ENCODE peak calls at places on chromosomes 5 and 9, in ten cellular contexts. One of them, this sample, is unnamed.

GRCh38 chr9:13588151-13589043 is 308.9 kb upstream of the MPDZ start:
- DNase-seq in tibial artery: no peak
- DNase-seq in CD8-positive, alpha-beta T cell: no peak
- DNase-seq in cardiac muscle cell: peak; percentile 30
- DNase-seq in spleen: no peak
- DNase-seq in SK-N-SH: no peak
- DNase-seq in IMR-90: no peak
- DNase-seq in OCI-LY7: no peak
- DNase-seq in suprapubic skin: no peak
- DNase-seq in sigmoid colon: no peak
- DNase-seq in this sample: no peak

GRCh38 chr9:99000480-99001395 is 57.0 kb downstream of the COL15A1 start:
- DNase-seq in tibial artery: no peak
- DNase-seq in CD8-positive, alpha-beta T cell: peak; percentile 35
- DNase-seq in cardiac muscle cell: peak; percentile 88
- DNase-seq in spleen: no peak
- DNase-seq in SK-N-SH: peak; percentile 49
- DNase-seq in IMR-90: peak; percentile 85
- DNase-seq in OCI-LY7: peak; percentile 75
- DNase-seq in suprapubic skin: peak; percentile 77
- DNase-seq in sigmoid colon: no peak
- DNase-seq in this sample: peak; percentile 50

GRCh38 chr5:166338801-166339200 is 1952.6 kb upstream of the WWC1 start:
- DNase-seq in tibial artery: no peak
- DNase-seq in CD8-positive, alpha-beta T cell: no peak
- DNase-seq in cardiac muscle cell: peak; percentile 77
- DNase-seq in spleen: no peak
- DNase-seq in SK-N-SH: no peak
- DNase-seq in IMR-90: no peak
- DNase-seq in OCI-LY7: no peak
- DNase-seq in suprapubic skin: no peak
- DNase-seq in sigmoid colon: no peak
- DNase-seq in this sample: no peak

GRCh38 chr5:174293481-174293880 is 248.0 kb downstream of the NSG2 start:
- DNase-seq in tibial artery: no peak
- DNase-seq in CD8-positive, alpha-beta T cell: no peak
- DNase-seq in cardiac muscle cell: no peak
- DNase-seq in spleen: no peak
- DNase-seq in SK-N-SH: no peak
- DNase-seq in IMR-90: no peak
- DNase-seq in OCI-LY7: no peak
- DNase-seq in suprapubic skin: no peak
- DNase-seq in sigmoid colon: no peak
- DNase-seq in this sample: no peak

GRCh38 chr9:98687911-98688310 is 20.8 kb downstream of the GABBR2 start:
- DNase-seq in tibial artery: no peak
- DNase-seq in CD8-positive, alpha-beta T cell: no peak
- DNase-seq in cardiac muscle cell: no peak
- DNase-seq in spleen: no peak
- DNase-seq in SK-N-SH: no peak
- DNase-seq in IMR-90: peak; percentile 19
- DNase-seq in OCI-LY7: no peak
- DNase-seq in suprapubic skin: no peak
- DNase-seq in sigmoid colon: no peak
- DNase-seq in this sample: no peak

GRCh38 chr5:37847978-37848425 is 8.2 kb upstream of the GDNF start:
- DNase-seq in tibial artery: no peak
- DNase-seq in CD8-positive, alpha-beta T cell: no peak
- DNase-seq in cardiac muscle cell: peak; percentile 39
- DNase-seq in spleen: no peak
- DNase-seq in SK-N-SH: no peak
- DNase-seq in IMR-90: peak; percentile 77
- DNase-seq in OCI-LY7: no peak
- DNase-seq in suprapubic skin: no peak
- DNase-seq in sigmoid colon: no peak
- DNase-seq in this sample: no peak

GRCh38 chr5:139895647-139896046 is 100.0 kb downstream of the PSD2 start:
- DNase-seq in tibial artery: peak; percentile 16
- DNase-seq in CD8-positive, alpha-beta T cell: no peak
- DNase-seq in cardiac muscle cell: peak; percentile 34
- DNase-seq in spleen: no peak
- DNase-seq in SK-N-SH: no peak
- DNase-seq in IMR-90: no peak
- DNase-seq in OCI-LY7: no peak
- DNase-seq in suprapubic skin: no peak
- DNase-seq in sigmoid colon: peak; percentile 69
- DNase-seq in this sample: peak; percentile 38

GRCh38 chr9:136257381-136258298 is 12.0 kb upstream of the QSOX2 start:
- DNase-seq in tibial artery: no peak
- DNase-seq in CD8-positive, alpha-beta T cell: no peak
- DNase-seq in cardiac muscle cell: no peak
- DNase-seq in spleen: no peak
- DNase-seq in SK-N-SH: no peak
- DNase-seq in IMR-90: no peak
- DNase-seq in OCI-LY7: no peak
- DNase-seq in suprapubic skin: no peak
- DNase-seq in sigmoid colon: no peak
- DNase-seq in this sample: no peak

GRCh38 chr9:31347082-31347617 is 1037.3 kb upstream of the ACO1 start:
- DNase-seq in tibial artery: no peak
- DNase-seq in CD8-positive, alpha-beta T cell: no peak
- DNase-seq in cardiac muscle cell: peak; percentile 75
- DNase-seq in spleen: no peak
- DNase-seq in SK-N-SH: no peak
- DNase-seq in IMR-90: no peak
- DNase-seq in OCI-LY7: peak; percentile 85
- DNase-seq in suprapubic skin: no peak
- DNase-seq in sigmoid colon: no peak
- DNase-seq in this sample: no peak

GRCh38 chr5:112594060-112594850 is 143.4 kb upstream of the APC start:
- DNase-seq in tibial artery: no peak
- DNase-seq in CD8-positive, alpha-beta T cell: no peak
- DNase-seq in cardiac muscle cell: no peak
- DNase-seq in spleen: no peak
- DNase-seq in SK-N-SH: peak; percentile 20
- DNase-seq in IMR-90: no peak
- DNase-seq in OCI-LY7: peak; percentile 35
- DNase-seq in suprapubic skin: no peak
- DNase-seq in sigmoid colon: no peak
- DNase-seq in this sample: no peak

GRCh38 chr5:37738057-37738691 is 101.7 kb downstream of the GDNF start:
- DNase-seq in tibial artery: no peak
- DNase-seq in CD8-positive, alpha-beta T cell: no peak
- DNase-seq in cardiac muscle cell: peak; percentile 93
- DNase-seq in spleen: no peak
- DNase-seq in SK-N-SH: no peak
- DNase-seq in IMR-90: peak; percentile 93
- DNase-seq in OCI-LY7: no peak
- DNase-seq in suprapubic skin: no peak
- DNase-seq in sigmoid colon: no peak
- DNase-seq in this sample: no peak

GRCh38 chr9:93155716-93156474 is 21.8 kb upstream of the NINJ1 start:
- DNase-seq in tibial artery: no peak
- DNase-seq in CD8-positive, alpha-beta T cell: no peak
- DNase-seq in cardiac muscle cell: no peak
- DNase-seq in spleen: no peak
- DNase-seq in SK-N-SH: no peak
- DNase-seq in IMR-90: no peak
- DNase-seq in OCI-LY7: no peak
- DNase-seq in suprapubic skin: no peak
- DNase-seq in sigmoid colon: no peak
- DNase-seq in this sample: no peak

GRCh38 chr5:1488882-1489680 is 34.7 kb downstream of the LPCAT1 start:
- DNase-seq in tibial artery: no peak
- DNase-seq in CD8-positive, alpha-beta T cell: no peak
- DNase-seq in cardiac muscle cell: peak; percentile 32
- DNase-seq in spleen: no peak
- DNase-seq in SK-N-SH: no peak
- DNase-seq in IMR-90: peak; percentile 90
- DNase-seq in OCI-LY7: peak; percentile 65
- DNase-seq in suprapubic skin: no peak
- DNase-seq in sigmoid colon: no peak
- DNase-seq in this sample: no peak

GRCh38 chr5:131386124-131386523 is 122.3 kb downstream of the CDC42SE2 start:
- DNase-seq in tibial artery: no peak
- DNase-seq in CD8-positive, alpha-beta T cell: no peak
- DNase-seq in cardiac muscle cell: no peak
- DNase-seq in spleen: no peak
- DNase-seq in SK-N-SH: no peak
- DNase-seq in IMR-90: no peak
- DNase-seq in OCI-LY7: no peak
- DNase-seq in suprapubic skin: no peak
- DNase-seq in sigmoid colon: no peak
- DNase-seq in this sample: no peak

GRCh38 chr5:131384616-131385214 is 120.9 kb downstream of the CDC42SE2 start:
- DNase-seq in tibial artery: no peak
- DNase-seq in CD8-positive, alpha-beta T cell: no peak
- DNase-seq in cardiac muscle cell: no peak
- DNase-seq in spleen: no peak
- DNase-seq in SK-N-SH: no peak
- DNase-seq in IMR-90: no peak
- DNase-seq in OCI-LY7: no peak
- DNase-seq in suprapubic skin: no peak
- DNase-seq in sigmoid colon: no peak
- DNase-seq in this sample: no peak

GRCh38 chr5:131389096-131389868 is 125.4 kb downstream of the CDC42SE2 start:
- DNase-seq in tibial artery: no peak
- DNase-seq in CD8-positive, alpha-beta T cell: no peak
- DNase-seq in cardiac muscle cell: no peak
- DNase-seq in spleen: no peak
- DNase-seq in SK-N-SH: no peak
- DNase-seq in IMR-90: no peak
- DNase-seq in OCI-LY7: no peak
- DNase-seq in suprapubic skin: no peak
- DNase-seq in sigmoid colon: no peak
- DNase-seq in this sample: no peak

GRCh38 chr5:131387236-131387635 is 123.4 kb downstream of the CDC42SE2 start:
- DNase-seq in tibial artery: no peak
- DNase-seq in CD8-positive, alpha-beta T cell: no peak
- DNase-seq in cardiac muscle cell: no peak
- DNase-seq in spleen: no peak
- DNase-seq in SK-N-SH: no peak
- DNase-seq in IMR-90: no peak
- DNase-seq in OCI-LY7: no peak
- DNase-seq in suprapubic skin: no peak
- DNase-seq in sigmoid colon: no peak
- DNase-seq in this sample: no peak

DNA sequence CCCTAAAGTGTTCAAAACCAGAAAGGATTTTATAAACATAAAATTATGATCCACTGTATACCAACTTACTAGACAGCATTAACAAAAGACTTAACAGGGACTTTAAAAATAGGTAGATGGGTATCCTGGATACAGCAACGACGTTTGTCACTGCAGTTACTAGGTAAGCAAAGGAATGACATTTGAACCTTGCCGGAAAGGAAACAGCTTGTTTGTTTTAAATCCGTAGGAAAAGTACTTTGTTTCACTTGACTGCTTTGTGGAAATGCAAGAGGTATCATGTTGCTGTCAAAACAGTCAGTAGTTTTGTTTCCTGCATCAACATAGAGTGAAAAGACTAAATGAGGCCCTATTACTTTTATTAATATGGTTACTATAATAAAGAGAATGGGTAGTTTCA is 122.9 kb downstream of the CDC42SE2 start:
- DNase-seq in tibial artery: no peak
- DNase-seq in CD8-positive, alpha-beta T cell: no peak
- DNase-seq in cardiac muscle cell: peak; percentile 6
- DNase-seq in spleen: no peak
- DNase-seq in SK-N-SH: no peak
- DNase-seq in IMR-90: peak; percentile 20
- DNase-seq in OCI-LY7: no peak
- DNase-seq in suprapubic skin: no peak
- DNase-seq in sigmoid colon: no peak
- DNase-seq in this sample: no peak
- H3K27ac ChIP-seq in tibial artery: no peak overlapping the region
- H3K27ac ChIP-seq in CD8-positive, alpha-beta T cell: no peak overlapping the region
- H3K27ac ChIP-seq in cardiac muscle cell: peak overlapping the region; percentile 45
- H3K27ac ChIP-seq in spleen: peak overlapping the region; percentile 22
- H3K27ac ChIP-seq in SK-N-SH: no peak overlapping the region
- H3K27ac ChIP-seq in IMR-90: no peak overlapping the region
- H3K27ac ChIP-seq in OCI-LY7: no peak overlapping the region
- H3K27ac ChIP-seq in suprapubic skin: no peak overlapping the region
- H3K27ac ChIP-seq in sigmoid colon: no peak overlapping the region
- H3K27ac ChIP-seq in this sample: peak overlapping the region; percentile 31

GRCh38 chr5:103942587-103943186 is 380.1 kb upstream of the NUDT12 start:
- DNase-seq in tibial artery: no peak
- DNase-seq in CD8-positive, alpha-beta T cell: no peak
- DNase-seq in cardiac muscle cell: no peak
- DNase-seq in spleen: no peak
- DNase-seq in SK-N-SH: peak; percentile 17
- DNase-seq in IMR-90: no peak
- DNase-seq in OCI-LY7: no peak
- DNase-seq in suprapubic skin: no peak
- DNase-seq in sigmoid colon: no peak
- DNase-seq in this sample: no peak
- TF ChIP-seq CTCF in tibial artery: no peak
- TF ChIP-seq CTCF in CD8-positive, alpha-beta T cell: no peak
- TF ChIP-seq CTCF in cardiac muscle cell: no peak
- TF ChIP-seq CTCF in spleen: no peak
- TF ChIP-seq CTCF in SK-N-SH: peak; percentile 51
- TF ChIP-seq CTCF in IMR-90: no peak
- TF ChIP-seq CTCF in OCI-LY7: peak; percentile 39
- TF ChIP-seq CTCF in suprapubic skin: no peak
- TF ChIP-seq CTCF in sigmoid colon: no peak
- TF ChIP-seq CTCF in this sample: no peak

GRCh38 chr9:81563020-81563407 is 126.3 kb downstream of the TLE1 start:
- DNase-seq in tibial artery: no peak
- DNase-seq in CD8-positive, alpha-beta T cell: no peak
- DNase-seq in cardiac muscle cell: no peak
- DNase-seq in spleen: no peak
- DNase-seq in SK-N-SH: no peak
- DNase-seq in IMR-90: no peak
- DNase-seq in OCI-LY7: no peak
- DNase-seq in suprapubic skin: no peak
- DNase-seq in sigmoid colon: no peak
- DNase-seq in this sample: no peak
- H3K4me1 ChIP-seq in tibial artery: no peaks in the 10 kb centered on the region
- H3K4me1 ChIP-seq in CD8-positive, alpha-beta T cell: no peaks in the 10 kb centered on the region
- H3K4me1 ChIP-seq in cardiac muscle cell: no peaks in the 10 kb centered on the region
- H3K4me1 ChIP-seq in spleen: peaks cover 5% of the 10 kb centered on the region
- H3K4me1 ChIP-seq in SK-N-SH: peaks cover 33% of the 10 kb centered on the region
- H3K4me1 ChIP-seq in IMR-90: peaks cover 30% of the 10 kb centered on the region
- H3K4me1 ChIP-seq in OCI-LY7: no peaks in the 10 kb centered on the region
- H3K4me1 ChIP-seq in suprapubic skin: peaks cover 9% of the 10 kb centered on the region
- H3K4me1 ChIP-seq in sigmoid colon: peaks cover 10% of the 10 kb centered on the region
- H3K4me1 ChIP-seq in this sample: peaks cover 16% of the 10 kb centered on the region

DNA sequence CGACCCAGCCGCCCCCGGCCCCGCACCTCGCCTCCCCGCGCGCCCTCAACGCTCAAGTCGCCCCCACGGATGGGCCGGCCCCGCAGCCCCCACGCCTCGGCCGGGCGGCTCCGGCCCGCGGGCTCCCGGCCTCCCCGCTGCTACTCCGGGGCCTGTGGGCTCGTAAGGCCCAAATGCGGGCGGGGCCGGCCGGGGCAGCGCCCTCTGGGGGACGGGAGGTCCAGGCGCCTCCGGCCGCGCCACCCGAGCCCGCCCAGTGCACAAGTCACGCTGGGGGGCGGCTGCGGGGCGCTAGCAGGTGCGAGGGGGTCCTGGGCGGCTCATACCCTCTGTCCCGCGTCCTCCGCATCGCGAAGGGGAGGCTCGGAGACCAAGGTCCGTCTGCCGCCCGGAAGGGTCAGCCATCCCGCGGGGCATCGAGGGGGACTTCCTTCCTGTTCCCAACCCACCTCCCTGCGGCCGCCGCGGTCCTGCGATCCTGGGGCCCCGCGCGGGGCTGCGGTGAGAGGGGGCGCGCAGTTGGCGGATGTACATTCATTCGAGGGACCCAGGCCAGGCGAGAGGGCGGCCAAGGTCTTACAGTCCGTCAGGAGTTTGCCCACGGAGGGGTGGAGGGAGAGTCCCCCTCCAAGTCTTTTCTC is at the start of gene CIZ1:
- DNase-seq in tibial artery: peak; percentile 89
- DNase-seq in CD8-positive, alpha-beta T cell: peak; percentile 42
- DNase-seq in cardiac muscle cell: peak; percentile 86
- DNase-seq in spleen: peak; percentile 97
- DNase-seq in SK-N-SH: peak; percentile 97
- DNase-seq in IMR-90: peak; percentile 68
- DNase-seq in OCI-LY7: peak; percentile 89
- DNase-seq in suprapubic skin: peak; percentile 91
- DNase-seq in sigmoid colon: peak; percentile 90
- DNase-seq in this sample: peak; percentile 83
- H3K27ac ChIP-seq in tibial artery: peak within 1 kb of the TSS; percentile 95
- H3K27ac ChIP-seq in CD8-positive, alpha-beta T cell: peak within 1 kb of the TSS; percentile 68
- H3K27ac ChIP-seq in cardiac muscle cell: peak within 1 kb of the TSS; percentile 85
- H3K27ac ChIP-seq in spleen: peak within 1 kb of the TSS; percentile 87
- H3K27ac ChIP-seq in SK-N-SH: peak within 1 kb of the TSS; percentile 61
- H3K27ac ChIP-seq in IMR-90: peak within 1 kb of the TSS; percentile 83
- H3K27ac ChIP-seq in OCI-LY7: peak within 1 kb of the TSS; percentile 17
- H3K27ac ChIP-seq in suprapubic skin: peak within 1 kb of the TSS; percentile 94
- H3K27ac ChIP-seq in sigmoid colon: peak within 1 kb of the TSS; percentile 92
- H3K27ac ChIP-seq in this sample: peak within 1 kb of the TSS; percentile 89